ENCODE peak calls at places on chromosomes 3 and 15, in four cellular contexts. One of them, this sample, is unnamed.

GRCh38 chr3:114519415-114519814 is 225.6 kb downstream of the TIGIT start:
- DNase-seq in Calu3: peak
- DNase-seq in breast epithelium: no peak
- DNase-seq in cardiac muscle cell: peak
- DNase-seq in this sample: no peak

GRCh38 chr3:27653803-27654558 is 68.1 kb downstream of the EOMES start:
- DNase-seq in Calu3: no peak
- DNase-seq in breast epithelium: no peak
- DNase-seq in cardiac muscle cell: no peak
- DNase-seq in this sample: no peak

GRCh38 chr15:68652141-68652540 is 73.3 kb downstream of the CORO2B start:
- DNase-seq in Calu3: no peak
- DNase-seq in breast epithelium: no peak
- DNase-seq in cardiac muscle cell: no peak
- DNase-seq in this sample: no peak

GRCh38 chr15:100879461-100880138 is at the start of gene ALDH1A3:
- DNase-seq in Calu3: peak
- DNase-seq in breast epithelium: no peak
- DNase-seq in cardiac muscle cell: peak
- DNase-seq in this sample: no peak

GRCh38 chr3:193711964-193712598 is 119.1 kb downstream of the OPA1 start:
- DNase-seq in Calu3: no peak
- DNase-seq in breast epithelium: peak
- DNase-seq in cardiac muscle cell: no peak
- DNase-seq in this sample: no peak

GRCh38 chr3:186052096-186052495 is 56.8 kb downstream of the ETV5 start:
- DNase-seq in Calu3: no peak
- DNase-seq in breast epithelium: no peak
- DNase-seq in cardiac muscle cell: no peak
- DNase-seq in this sample: no peak

GRCh38 chr15:62977952-62978811 is 64.4 kb upstream of the TPM1 start:
- DNase-seq in Calu3: no peak
- DNase-seq in breast epithelium: peak
- DNase-seq in cardiac muscle cell: no peak
- DNase-seq in this sample: no peak

GRCh38 chr3:56122911-56123310 is 345.4 kb downstream of the ERC2 start:
- DNase-seq in Calu3: no peak
- DNase-seq in breast epithelium: no peak
- DNase-seq in cardiac muscle cell: no peak
- DNase-seq in this sample: no peak

GRCh38 chr3:21893250-21893649 is 142.2 kb upstream of the ZNF385D start:
- DNase-seq in Calu3: no peak
- DNase-seq in breast epithelium: no peak
- DNase-seq in cardiac muscle cell: no peak
- DNase-seq in this sample: no peak

GRCh38 chr3:138493804-138494606 is 59.6 kb downstream of the ESYT3 start:
- DNase-seq in Calu3: no peak
- DNase-seq in breast epithelium: no peak
- DNase-seq in cardiac muscle cell: no peak
- DNase-seq in this sample: no peak

GRCh38 chr3:193984378-193984777 is 151.6 kb upstream of the HES1 start:
- DNase-seq in Calu3: no peak
- DNase-seq in breast epithelium: no peak
- DNase-seq in cardiac muscle cell: no peak
- DNase-seq in this sample: no peak

GRCh38 chr3:52299815-52300611 is 12.4 kb downstream of the GLYCTK start:
- DNase-seq in Calu3: no peak
- DNase-seq in breast epithelium: no peak
- DNase-seq in cardiac muscle cell: peak
- DNase-seq in this sample: no peak

GRCh38 chr3:141020139-141020940 is 30.8 kb upstream of the SPSB4 start:
- DNase-seq in Calu3: no peak
- DNase-seq in breast epithelium: no peak
- DNase-seq in cardiac muscle cell: no peak
- DNase-seq in this sample: no peak

GRCh38 chr3:63968612-63969350 is 54.5 kb downstream of the PSMD6 start:
- DNase-seq in Calu3: no peak
- DNase-seq in breast epithelium: no peak
- DNase-seq in cardiac muscle cell: no peak
- DNase-seq in this sample: no peak

GRCh38 chr15:68316061-68316804 is 38.7 kb downstream of the FEM1B start:
- DNase-seq in Calu3: peak
- DNase-seq in breast epithelium: peak
- DNase-seq in cardiac muscle cell: peak
- DNase-seq in this sample: no peak

GRCh38 chr3:170154569-170155143 is 26.9 kb downstream of the PHC3 start:
- DNase-seq in Calu3: no peak
- DNase-seq in breast epithelium: no peak
- DNase-seq in cardiac muscle cell: peak
- DNase-seq in this sample: no peak

GRCh38 chr15:100318880-100319279 is 22.9 kb downstream of the ADAMTS17 start:
- DNase-seq in Calu3: no peak
- DNase-seq in breast epithelium: no peak
- DNase-seq in cardiac muscle cell: no peak
- DNase-seq in this sample: no peak

GRCh38 chr15:48449734-48450133 is 118.5 kb downstream of the DUT start:
- DNase-seq in Calu3: no peak
- DNase-seq in breast epithelium: no peak
- DNase-seq in cardiac muscle cell: no peak
- DNase-seq in this sample: no peak

GRCh38 chr15:58307313-58307961 is 124.4 kb upstream of the LIPC start:
- DNase-seq in Calu3: no peak
- DNase-seq in breast epithelium: no peak
- DNase-seq in cardiac muscle cell: no peak
- DNase-seq in this sample: no peak

GRCh38 chr3:100761211-100761921 is 52.1 kb downstream of the TFG start:
- DNase-seq in Calu3: peak
- DNase-seq in breast epithelium: no peak
- DNase-seq in cardiac muscle cell: no peak
- DNase-seq in this sample: no peak

GRCh38 chr3:29468150-29468549 is 187.3 kb downstream of the RBMS3 start:
- DNase-seq in Calu3: no peak
- DNase-seq in breast epithelium: no peak
- DNase-seq in cardiac muscle cell: no peak
- DNase-seq in this sample: no peak
- TF ChIP-seq CTCF in Calu3: no peak
- TF ChIP-seq CTCF in breast epithelium: no peak
- TF ChIP-seq CTCF in cardiac muscle cell: no peak
- TF ChIP-seq CTCF in this sample: no peak

GRCh38 chr15:38005949-38006800 is 71.7 kb downstream of the TMCO5A start:
- DNase-seq in Calu3: no peak
- DNase-seq in breast epithelium: no peak
- DNase-seq in cardiac muscle cell: no peak
- DNase-seq in this sample: no peak

GRCh38 chr15:38012894-38013293 is 78.5 kb downstream of the TMCO5A start:
- DNase-seq in Calu3: no peak
- DNase-seq in breast epithelium: no peak
- DNase-seq in cardiac muscle cell: no peak
- DNase-seq in this sample: no peak

DNA sequence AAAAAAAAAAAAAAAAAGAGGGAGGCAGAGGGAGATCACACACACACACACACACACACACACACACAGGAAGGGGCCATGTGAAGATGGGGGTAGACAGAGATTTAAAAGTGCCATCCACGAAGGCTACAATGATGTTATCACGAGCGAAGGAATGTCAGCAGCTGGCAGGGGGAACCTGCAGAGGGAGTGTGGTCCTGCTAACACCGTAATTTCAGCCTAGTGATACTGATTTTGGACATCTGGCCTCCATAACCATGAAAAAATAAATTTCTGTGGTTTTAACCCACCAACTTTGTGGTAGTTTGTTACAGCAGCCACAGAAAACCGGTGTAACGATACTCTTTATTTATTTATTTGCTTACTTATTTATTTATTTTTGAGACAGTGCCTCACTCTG is 76.0 kb downstream of the TMCO5A start:
- DNase-seq in Calu3: no peak
- DNase-seq in breast epithelium: no peak
- DNase-seq in cardiac muscle cell: no peak
- DNase-seq in this sample: no peak
- TF ChIP-seq CTCF in Calu3: no peak
- TF ChIP-seq CTCF in breast epithelium: no peak
- TF ChIP-seq CTCF in cardiac muscle cell: no peak
- TF ChIP-seq CTCF in this sample: no peak

DNA sequence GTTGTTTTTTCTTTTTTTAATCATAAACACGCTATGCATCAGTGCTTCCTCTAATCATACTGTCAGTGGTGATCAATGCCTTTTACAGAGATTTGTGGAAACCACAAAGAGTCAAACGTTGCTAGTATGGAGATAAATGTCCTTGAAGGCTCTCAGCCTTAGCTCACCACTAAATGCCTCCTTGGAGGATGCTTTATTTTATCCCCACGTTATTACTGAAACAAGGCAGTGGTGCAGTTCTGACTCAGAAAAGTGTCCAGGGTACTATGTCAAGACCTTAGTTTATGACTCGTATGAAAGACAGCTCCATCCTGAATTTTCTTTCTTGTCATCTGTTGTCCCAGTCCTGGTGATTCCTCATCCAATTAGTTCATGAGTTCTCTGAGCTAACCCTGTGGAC is 1146.8 kb downstream of the IGSF11 start:
- DNase-seq in Calu3: no peak
- DNase-seq in breast epithelium: no peak
- DNase-seq in cardiac muscle cell: no peak
- DNase-seq in this sample: no peak
- TF ChIP-seq CTCF in Calu3: no peak
- TF ChIP-seq CTCF in breast epithelium: no peak
- TF ChIP-seq CTCF in cardiac muscle cell: no peak
- TF ChIP-seq CTCF in this sample: no peak

DNA sequence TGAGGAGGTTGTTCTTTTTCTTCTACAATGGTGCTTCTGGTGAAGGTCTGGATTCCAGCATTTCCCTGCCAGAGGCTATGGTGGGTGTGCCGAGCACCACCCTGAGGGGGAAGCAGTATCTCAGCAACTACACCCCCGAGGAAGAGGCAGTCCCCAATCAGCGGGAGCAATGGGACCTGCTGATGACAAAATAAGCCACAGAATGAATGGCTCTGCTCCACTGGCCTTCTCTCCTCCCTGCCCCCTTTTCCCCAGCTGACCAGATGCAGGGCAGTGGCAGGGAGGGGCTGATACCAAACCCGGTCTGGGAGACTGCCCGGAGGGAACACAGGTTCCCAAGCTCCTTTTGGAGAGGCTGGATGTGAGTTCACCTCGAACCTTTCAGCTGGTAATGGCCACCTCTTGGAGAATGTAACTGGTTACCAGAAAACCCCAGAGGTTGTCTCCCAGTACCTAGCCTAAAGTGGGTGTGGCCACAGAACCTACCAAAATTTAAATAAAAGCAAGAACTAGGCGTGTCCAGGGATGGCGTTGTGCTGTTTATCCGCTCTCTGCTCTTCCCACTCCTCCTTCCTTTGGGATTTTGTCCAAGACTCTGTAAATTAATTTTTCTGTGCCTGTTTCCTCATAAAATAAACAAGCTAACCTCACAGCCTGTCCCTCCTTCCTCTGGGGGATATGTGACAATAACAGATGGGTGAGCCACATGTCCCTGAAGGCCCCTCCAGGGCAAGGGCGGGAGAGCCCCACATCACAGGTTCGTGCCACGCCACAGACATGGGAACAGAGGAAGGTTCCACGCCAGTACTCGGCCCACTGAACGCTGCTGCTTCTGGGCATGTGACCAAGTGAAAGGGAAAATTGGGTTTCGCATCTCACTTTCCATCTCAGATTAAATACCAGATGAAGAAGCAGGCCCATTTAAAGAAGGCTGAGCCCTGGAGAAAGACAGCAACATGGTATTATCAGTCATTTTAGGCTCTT is 35.1 kb upstream of the SPTBN5 start:
- DNase-seq in Calu3: no peak
- DNase-seq in breast epithelium: no peak
- DNase-seq in cardiac muscle cell: no peak
- DNase-seq in this sample: no peak
- TF ChIP-seq CTCF in Calu3: no peak
- TF ChIP-seq CTCF in breast epithelium: no peak
- TF ChIP-seq CTCF in cardiac muscle cell: no peak
- TF ChIP-seq CTCF in this sample: no peak

DNA sequence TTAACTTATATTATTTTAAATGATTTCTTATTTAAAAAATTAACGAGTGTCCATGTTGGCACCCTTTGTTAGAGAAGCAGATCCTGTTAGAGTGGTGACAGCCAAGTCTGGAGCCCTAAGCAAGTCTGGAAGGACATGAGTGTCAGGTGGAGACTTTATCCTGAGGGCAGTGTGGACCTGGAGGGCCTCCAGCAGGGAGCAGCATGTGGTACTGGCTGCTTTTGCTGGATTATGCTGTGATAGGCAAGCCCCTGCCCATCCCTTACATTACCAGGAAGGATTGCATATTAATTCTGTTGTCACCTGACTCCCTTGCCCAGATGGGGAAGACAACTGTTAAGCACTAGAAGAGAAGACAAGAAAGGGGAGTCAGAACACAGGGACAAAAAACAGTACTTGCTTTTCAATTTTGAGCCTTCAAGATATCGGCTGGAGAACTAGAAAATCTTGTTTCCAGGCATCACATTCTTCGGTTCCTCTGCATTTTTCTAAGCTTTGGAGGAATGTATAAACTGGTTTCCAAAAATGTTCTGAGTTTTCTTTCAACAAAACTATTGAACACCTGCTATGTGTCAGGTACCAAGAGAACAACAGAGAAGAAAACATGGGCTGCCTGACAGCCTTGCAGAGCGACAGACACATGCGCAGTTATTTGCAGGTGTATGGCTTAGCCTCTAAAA is 22.7 kb downstream of the ZNF860 start:
- DNase-seq in Calu3: peak
- DNase-seq in breast epithelium: no peak
- DNase-seq in cardiac muscle cell: no peak
- DNase-seq in this sample: no peak
- TF ChIP-seq CTCF in Calu3: no peak
- TF ChIP-seq CTCF in breast epithelium: no peak
- TF ChIP-seq CTCF in cardiac muscle cell: no peak
- TF ChIP-seq CTCF in this sample: no peak

GRCh38 chr3:14949126-14949525 is 1.7 kb downstream of the NR2C2 start:
- DNase-seq in Calu3: no peak
- DNase-seq in breast epithelium: no peak
- DNase-seq in cardiac muscle cell: no peak
- DNase-seq in this sample: no peak

GRCh38 chr3:14946749-14947104 is 656 bp upstream of the NR2C2 start:
- DNase-seq in Calu3: no peak
- DNase-seq in breast epithelium: no peak
- DNase-seq in cardiac muscle cell: no peak
- DNase-seq in this sample: no peak

GRCh38 chr3:14948609-14949038 is 1.2 kb downstream of the NR2C2 start:
- DNase-seq in Calu3: no peak
- DNase-seq in breast epithelium: no peak
- DNase-seq in cardiac muscle cell: no peak
- DNase-seq in this sample: no peak

GRCh38 chr3:14947105-14947885 is at the start of gene NR2C2:
- DNase-seq in Calu3: peak
- DNase-seq in breast epithelium: peak
- DNase-seq in cardiac muscle cell: peak
- DNase-seq in this sample: peak

GRCh38 chr3:14947886-14948608 is 664 bp downstream of the NR2C2 start:
- DNase-seq in Calu3: peak
- DNase-seq in breast epithelium: peak
- DNase-seq in cardiac muscle cell: peak
- DNase-seq in this sample: peak
- TF ChIP-seq CTCF in Calu3: no peak
- TF ChIP-seq CTCF in breast epithelium: no peak
- TF ChIP-seq CTCF in cardiac muscle cell: no peak
- TF ChIP-seq CTCF in this sample: no peak

GRCh38 chr3:149902498-149903139 is 68.1 kb downstream of the PFN2 start:
- DNase-seq in Calu3: no peak
- DNase-seq in breast epithelium: no peak
- DNase-seq in cardiac muscle cell: no peak
- DNase-seq in this sample: no peak
- TF ChIP-seq CTCF in Calu3: peak
- TF ChIP-seq CTCF in breast epithelium: no peak
- TF ChIP-seq CTCF in cardiac muscle cell: peak
- TF ChIP-seq CTCF in this sample: peak

This sample was measured in mesothelial cell of epicardium.